ENCODE peak calls at places on chromosomes 6 and 20, in seven cellular contexts. V, Z, C, Y, P, O and L are unnamed samples.

GRCh38 chr6:10409160-10409765 is 5.6 kb downstream of the TFAP2A start:
- DNase-seq in V (no peak), O (no peak), P (peak; percentile 30), C (no peak), Z (no peak), Y (no peak), L (no peak)

GRCh38 chr20:48079028-48079427 is 293.7 kb upstream of the SULF2 start:
- DNase-seq in Z (no peak), O (no peak), C (no peak), P (no peak), V (no peak), Y (no peak), L (no peak)

GRCh38 chr20:47067776-47068175 is 173.1 kb downstream of the EYA2 start:
- DNase-seq in V (peak; percentile 6), P (no peak), Y (no peak), C (no peak), O (no peak), Z (no peak), L (no peak)

GRCh38 chr6:87968435-87969278 is 79.0 kb upstream of the SPACA1 start:
- DNase-seq in C (peak; percentile 10), Y (peak; percentile 13), P (peak; percentile 11), Z (peak; percentile 43), V (no peak), O (peak; percentile 74), L (no peak)

GRCh38 chr20:57901526-57901925 is 191.7 kb upstream of the PMEPA1 start:
- DNase-seq in Y (no peak), V (no peak), C (no peak), P (no peak), O (no peak), Z (no peak), L (no peak)

GRCh38 chr6:121335111-121336008 is 1.1 kb upstream of the TBC1D32 start:
- DNase-seq in Y (peak; percentile 10), V (no peak), Z (no peak), O (no peak), P (no peak), C (no peak), L (peak; percentile 18)

GRCh38 chr6:114377881-114378280 is 35.1 kb upstream of the HS3ST5 start:
- DNase-seq in Z (no peak), Y (peak; percentile 3), C (no peak), O (no peak), P (peak; percentile 50), V (peak; percentile 12), L (no peak)

GRCh38 chr6:33417127-33417902 is 592 bp downstream of the CUTA start:
- DNase-seq in Y (peak; percentile 71), P (peak; percentile 66), C (peak; percentile 82), Z (no peak), V (peak; percentile 94), O (no peak), L (peak; percentile 88)

GRCh38 chr20:1860446-1860845 is 34.8 kb upstream of the SIRPA start:
- DNase-seq in C (peak; percentile 20), Z (no peak), Y (peak; percentile 42), P (peak; percentile 13), O (no peak), V (peak; percentile 74), L (peak; percentile 85)

GRCh38 chr20:12047838-12048432 is 130.2 kb downstream of the BTBD3 start:
- DNase-seq in Z (no peak), O (no peak), Y (peak; percentile 48), V (peak; percentile 74), P (peak; percentile 45), C (no peak), L (peak; percentile 18)

GRCh38 chr20:49228676-49229075 is 9.5 kb downstream of the DDX27 start:
- DNase-seq in Z (no peak), Y (no peak), C (no peak), P (no peak), V (no peak), O (no peak), L (no peak)

GRCh38 chr6:15426395-15426794 is 180.5 kb downstream of the JARID2 start:
- DNase-seq in Z (no peak), Y (no peak), O (no peak), P (peak; percentile 20), C (no peak), V (no peak), L (no peak)

GRCh38 chr6:163906006-163906710 is 491.6 kb downstream of the QKI start:
- DNase-seq in P (no peak), Z (no peak), C (no peak), V (no peak), Y (no peak), O (no peak), L (no peak)

GRCh38 chr6:33126101-33126714 is 50.4 kb downstream of the HLA-DPB1 start:
- DNase-seq in Y (peak; percentile 4), O (peak; percentile 88), C (peak; percentile 38), Z (peak; percentile 33), P (peak; percentile 62), V (peak; percentile 12), L (peak; percentile 25)

GRCh38 chr20:63046841-63047240 is 40.1 kb upstream of the BHLHE23 start:
- DNase-seq in C (no peak), Z (no peak), V (no peak), Y (no peak), P (no peak), O (no peak), L (no peak)

GRCh38 chr6:25713802-25714201 is 40.7 kb upstream of the SLC17A4 start:
- DNase-seq in C (no peak), V (no peak), Z (no peak), P (no peak), Y (no peak), O (no peak), L (no peak)

GRCh38 chr6:143449731-143450452 is 603 bp downstream of the ADAT2 start:
- DNase-seq in P (peak; percentile 22), Y (peak; percentile 62), C (peak; percentile 19), O (no peak), V (peak; percentile 23), Z (no peak), L (peak; percentile 16)

GRCh38 chr20:60589624-60590023 is 631.4 kb downstream of the CDH26 start:
- DNase-seq in Z (no peak), P (peak; percentile 3), C (peak; percentile 2), Y (no peak), V (peak; percentile 3), O (no peak), L (no peak)

GRCh38 chr20:38579219-38579618 is 1.8 kb upstream of the ADIG start:
- DNase-seq in C (no peak), P (no peak), Y (no peak), O (no peak), Z (no peak), V (no peak), L (no peak)

GRCh38 chr6:153044295-153044694 is 41.8 kb upstream of the MTRF1L start:
- DNase-seq in Y (peak; percentile 14), C (no peak), Z (no peak), O (no peak), P (peak; percentile 73), V (no peak), L (no peak)

GRCh38 chr20:22836877-22837276 is 198.2 kb upstream of the SSTR4 start:
- DNase-seq in V (no peak), Z (no peak), P (peak; percentile 21), O (no peak), Y (no peak), C (peak; percentile 46), L (no peak)

DNA sequence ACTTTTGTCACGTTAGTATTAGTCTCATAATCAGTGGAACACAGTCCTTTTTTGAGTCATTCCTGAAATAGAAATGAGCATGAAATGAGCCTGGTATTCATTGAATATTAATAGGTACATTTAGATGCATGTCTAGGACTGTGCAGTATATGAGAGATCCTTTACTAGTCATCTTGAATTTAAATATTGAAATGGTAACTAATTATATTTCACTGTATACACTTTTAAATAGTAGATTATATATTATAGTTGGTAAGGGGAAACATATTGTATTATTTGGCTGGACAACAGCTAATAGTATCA is 59.4 kb downstream of the RSPO3 start:
- DNase-seq in Z (no peak), P (no peak), V (no peak), Y (no peak), C (no peak), O (no peak), L (no peak)
- TF ChIP-seq CTCF in Z (no peak), P (no peak), V (no peak), Y (no peak), C (no peak), O (no peak), L (no peak)

DNA sequence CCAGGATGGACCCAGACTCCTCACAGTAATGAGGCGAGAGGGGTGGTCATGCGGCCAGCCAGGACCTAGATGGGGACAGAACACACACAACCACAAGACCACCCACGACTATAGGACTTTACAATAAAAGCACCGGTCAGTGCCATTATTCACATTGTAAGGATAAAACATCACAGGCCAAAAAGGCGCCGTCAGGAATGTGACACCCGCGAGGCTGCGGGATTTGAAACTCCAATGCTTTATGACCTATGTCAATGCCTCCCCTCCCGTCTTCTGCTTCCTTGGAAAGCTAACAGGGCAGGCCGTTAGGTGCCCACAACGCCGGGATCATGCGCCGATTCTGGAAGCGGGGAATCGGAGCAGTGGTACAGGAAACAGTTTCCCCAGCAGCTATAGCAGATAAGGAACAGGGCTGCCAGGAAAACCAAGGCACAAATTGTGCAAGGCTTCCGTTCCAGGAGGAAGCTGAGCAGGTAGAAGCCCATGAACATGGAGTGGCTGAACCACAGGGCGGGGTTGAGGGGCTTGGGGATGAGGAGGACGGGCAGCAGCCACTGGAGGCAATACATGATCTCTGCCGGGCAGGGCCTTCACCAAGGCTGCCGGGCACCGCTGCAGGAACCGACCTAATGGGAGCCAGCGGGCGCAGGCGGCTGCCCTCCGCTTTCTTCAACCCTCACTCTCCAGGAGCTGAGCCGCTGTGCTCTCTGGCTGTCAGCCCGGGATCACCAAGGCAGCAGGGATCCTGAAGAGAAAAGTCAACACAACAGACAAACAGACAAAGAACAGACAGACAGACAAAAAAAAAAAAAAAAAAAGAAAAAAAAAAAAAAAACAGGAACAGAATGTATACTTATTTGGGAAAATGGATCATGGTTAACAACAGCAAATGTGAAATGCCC is 2.2 kb upstream of the NNAT start:
- DNase-seq in V (no peak), Z (no peak), C (no peak), O (peak; percentile 72), Y (peak; percentile 64), P (no peak), L (no peak)
- H3K4me3 ChIP-seq in V (no peak overlapping the region), Z (no peak overlapping the region), C (no peak overlapping the region), O (no peak overlapping the region), Y (no peak overlapping the region), P (no peak overlapping the region), L (no peak overlapping the region)

GRCh38 chr6:2790588-2790987 is 25.4 kb downstream of the WRNIP1 start:
- DNase-seq in O (no peak), P (peak; percentile 30), V (peak; percentile 85), Z (no peak), C (no peak), Y (peak; percentile 28), L (peak; percentile 79)
- TF ChIP-seq CTCF in O (no peak), P (no peak), V (peak; percentile 18), Z (no peak), C (peak; percentile 9), Y (no peak), L (peak; percentile 36)

DNA sequence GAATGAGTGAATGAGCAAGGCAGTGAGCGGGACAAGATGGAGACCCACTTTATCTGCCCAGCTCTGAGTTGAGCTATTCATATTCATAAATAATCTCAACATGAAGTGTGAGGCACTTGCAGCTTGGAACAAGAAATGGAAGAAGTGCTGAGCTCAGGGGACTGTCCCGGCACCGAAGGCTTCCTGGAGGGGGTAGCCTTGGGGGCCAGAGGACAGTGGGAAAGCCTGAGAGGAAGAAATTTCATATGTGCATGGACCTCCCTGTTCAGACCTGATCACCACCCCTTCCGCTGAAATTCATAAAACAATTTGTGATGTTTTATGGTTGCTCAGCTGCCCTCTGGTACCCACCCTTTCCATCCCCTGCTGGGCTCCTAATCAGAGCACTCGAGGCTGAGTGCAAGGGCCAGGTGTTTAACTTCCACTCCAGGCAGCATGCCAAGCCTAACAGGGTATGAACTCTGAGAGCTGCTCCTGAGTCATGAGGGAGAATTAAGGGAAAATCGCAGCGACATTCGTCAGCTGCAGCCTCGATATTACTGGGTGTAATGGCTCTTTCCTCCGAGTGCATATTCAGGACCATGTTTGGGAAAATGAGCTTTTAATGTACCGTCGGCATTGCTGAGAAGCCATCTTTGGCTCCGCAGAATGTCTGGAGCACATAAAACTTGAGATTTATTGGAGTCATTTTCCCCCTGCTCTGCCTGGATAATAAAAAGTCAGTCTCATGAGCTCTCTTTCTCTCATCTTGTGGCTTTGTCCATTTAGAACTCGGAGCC is 103.4 kb downstream of the TOX2 start:
- DNase-seq in Z (peak; percentile 41), C (peak; percentile 92), V (peak; percentile 93), O (peak; percentile 80), Y (peak; percentile 92), P (peak; percentile 97), L (peak; percentile 79)
- H3K4me3 ChIP-seq in Z (no peak overlapping the region), C (peak overlapping the region; percentile 25), V (no peak overlapping the region), O (no peak overlapping the region), Y (no peak overlapping the region), P (peak overlapping the region; percentile 42), L (peak overlapping the region; percentile 4)